ENCODE peak calls at places on chromosomes 16 and 17, in seven cellular contexts. N, G, Q, K, O, M and A are unnamed samples.

GRCh38 chr16:73616186-73616585 is 568.3 kb upstream of the ZFHX3 start:
- DNase-seq in N (no peak), G (no peak), Q (no peak), K (no peak), O (no peak), M (no peak), A (no peak)

GRCh38 chr17:83132251-83133081 is 53.1 kb downstream of the METRNL start:
- DNase-seq in N (no peak), G (no peak), Q (peak; percentile 59), K (peak; percentile 43), O (no peak), M (no peak), A (no peak)

GRCh38 chr16:49556252-49557069 is 182.9 kb downstream of the C16orf78 start:
- DNase-seq in N (peak; percentile 57), G (peak; percentile 35), Q (no peak), K (peak; percentile 82), O (no peak), M (no peak), A (peak; percentile 56)

GRCh38 chr16:1038932-1039331 is 33.6 kb upstream of the SSTR5 start:
- DNase-seq in N (no peak), G (no peak), Q (peak; percentile 2), K (no peak), O (no peak), M (no peak), A (no peak)

GRCh38 chr16:21646721-21647561 is 5.5 kb downstream of the IGSF6 start:
- DNase-seq in N (peak; percentile 86), G (no peak), Q (no peak), K (no peak), O (no peak), M (peak; percentile 66), A (no peak)

GRCh38 chr17:60325730-60326524 is 66.0 kb downstream of the USP32 start:
- DNase-seq in N (no peak), G (no peak), Q (no peak), K (no peak), O (no peak), M (peak; percentile 53), A (no peak)

GRCh38 chr16:89022051-89022836 is 45.2 kb upstream of the CBFA2T3 start:
- DNase-seq in N (no peak), G (no peak), Q (no peak), K (peak; percentile 52), O (no peak), M (no peak), A (no peak)

GRCh38 chr17:27386206-27387075 is 69.8 kb upstream of the KSR1 start:
- DNase-seq in N (no peak), G (no peak), Q (no peak), K (peak; percentile 30), O (no peak), M (no peak), A (no peak)

GRCh38 chr17:18985475-18985874 is 19.1 kb downstream of the FAM83G start:
- DNase-seq in N (no peak), G (no peak), Q (no peak), K (no peak), O (no peak), M (peak; percentile 14), A (no peak)

GRCh38 chr16:1105888-1106620 is 10.0 kb upstream of the C1QTNF8 start:
- DNase-seq in N (peak; percentile 48), G (peak; percentile 33), Q (peak; percentile 71), K (peak; percentile 92), O (peak; percentile 10), M (peak; percentile 58), A (peak; percentile 20)

GRCh38 chr16:23823475-23824407 is 12.0 kb upstream of the PRKCB start:
- DNase-seq in N (no peak), G (no peak), Q (no peak), K (peak; percentile 59), O (no peak), M (no peak), A (no peak)

GRCh38 chr17:82791532-82791931 is 39.7 kb downstream of the TBCD start:
- DNase-seq in N (peak; percentile 94), G (peak; percentile 98), Q (no peak), K (no peak), O (peak; percentile 77), M (no peak), A (peak; percentile 93)

GRCh38 chr16:1979271-1980025 is 1.8 kb downstream of the NOXO1 start:
- DNase-seq in N (no peak), G (no peak), Q (no peak), K (peak; percentile 89), O (no peak), M (peak; percentile 91), A (no peak)

GRCh38 chr17:29622337-29623282 is at the start of gene CORO6:
- DNase-seq in N (peak; percentile 55), G (peak; percentile 23), Q (peak; percentile 76), K (peak; percentile 97), O (no peak), M (peak; percentile 32), A (no peak)

GRCh38 chr17:17681187-17681743 is at the start of gene RAI1:
- DNase-seq in N (peak; percentile 85), G (peak; percentile 79), Q (peak; percentile 81), K (peak; percentile 91), O (peak; percentile 56), M (peak; percentile 68), A (no peak)

GRCh38 chr16:63361032-63361624 is 1324.9 kb upstream of the CDH8 start:
- DNase-seq in N (peak; percentile 68), G (peak; percentile 66), Q (no peak), K (peak; percentile 52), O (peak; percentile 20), M (peak; percentile 54), A (peak; percentile 57)

GRCh38 chr16:57863434-57864160 is 61.3 kb upstream of the KIFC3 start:
- DNase-seq in N (peak; percentile 79), G (peak; percentile 79), Q (peak; percentile 41), K (peak; percentile 88), O (peak; percentile 45), M (peak; percentile 83), A (peak; percentile 74)

GRCh38 chr17:81453712-81454111 is 58.5 kb downstream of the BAHCC1 start:
- DNase-seq in N (no peak), G (no peak), Q (no peak), K (no peak), O (no peak), M (no peak), A (no peak)

GRCh38 chr17:10294162-10294561 is 78.6 kb downstream of the MYH13 start:
- DNase-seq in N (no peak), G (no peak), Q (no peak), K (no peak), O (no peak), M (no peak), A (no peak)

GRCh38 chr17:10290046-10290445 is 82.8 kb downstream of the MYH13 start:
- DNase-seq in N (no peak), G (no peak), Q (peak; percentile 21), K (peak; percentile 33), O (no peak), M (no peak), A (no peak)

GRCh38 chr17:10295728-10296343 is 77.0 kb downstream of the MYH13 start:
- DNase-seq in N (peak; percentile 75), G (peak; percentile 33), Q (peak; percentile 21), K (peak; percentile 94), O (no peak), M (peak; percentile 51), A (peak; percentile 7)

GRCh38 chr17:10297691-10298090 is 75.1 kb downstream of the MYH13 start:
- DNase-seq in N (no peak), G (no peak), Q (no peak), K (no peak), O (no peak), M (no peak), A (no peak)

DNA sequence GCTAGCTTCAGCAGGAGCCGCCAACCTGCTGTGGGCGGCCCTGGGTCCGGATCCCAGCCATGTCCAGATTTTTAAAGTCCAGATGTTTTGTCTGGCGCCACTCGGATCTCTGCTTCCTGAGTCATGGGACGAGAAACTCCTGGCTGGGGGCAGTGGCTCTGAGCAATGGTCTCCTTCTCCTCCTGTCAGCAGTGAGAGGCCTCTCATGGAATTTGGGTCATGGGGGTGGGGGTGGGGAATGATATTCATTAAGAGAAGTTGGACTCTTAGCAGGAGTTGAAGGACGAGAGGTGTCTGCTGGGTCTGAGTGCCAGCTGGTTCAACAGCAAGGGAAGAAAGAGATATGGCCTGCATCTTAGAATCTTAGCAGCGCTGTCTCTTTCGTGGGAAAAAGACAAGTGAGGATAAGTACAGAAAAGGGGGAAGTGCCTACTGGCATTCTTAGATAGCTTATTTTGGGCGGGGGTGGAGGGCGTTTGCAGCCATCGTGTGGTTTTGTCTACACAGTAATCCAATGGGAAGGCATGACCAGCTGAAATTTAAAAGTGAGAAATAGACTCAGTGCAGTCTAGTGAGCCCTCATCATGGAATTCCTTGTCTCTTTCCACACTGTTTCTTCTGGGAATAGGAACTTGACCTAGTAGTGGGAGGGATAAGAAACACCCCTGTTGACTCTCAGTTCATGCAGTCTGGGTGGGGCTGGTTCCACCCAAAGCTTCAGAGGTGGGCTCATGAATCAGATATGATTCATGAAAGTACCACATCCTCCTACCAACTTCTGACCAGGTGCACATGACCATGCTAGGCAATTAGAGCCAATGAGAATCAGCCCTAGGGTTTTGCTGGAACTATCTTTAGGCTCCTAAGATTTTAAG is 80.5 kb downstream of the MYH13 start:
- DNase-seq in N (peak; percentile 38), G (peak; percentile 26), Q (peak; percentile 41), K (peak; percentile 53), O (no peak), M (no peak), A (no peak)
- H3K27ac ChIP-seq in N (no peak overlapping the region), G (no peak overlapping the region), Q (peak overlapping the region; percentile 38), K (no peak overlapping the region), O (no peak overlapping the region), M (no peak overlapping the region), A (no peak overlapping the region)

GRCh38 chr16:53695070-53695469 is 8.6 kb downstream of the RPGRIP1L start:
- DNase-seq in N (peak; percentile 36), G (peak; percentile 93), Q (no peak), K (no peak), O (peak; percentile 42), M (no peak), A (peak; percentile 68)
- H3K27me3 ChIP-seq in N (no peaks in the 10 kb centered on the region), G (no peaks in the 10 kb centered on the region), Q (no peaks in the 10 kb centered on the region), K (no peaks in the 10 kb centered on the region), O (no peaks in the 10 kb centered on the region), M (no peaks in the 10 kb centered on the region), A (no peaks in the 10 kb centered on the region)

DNA sequence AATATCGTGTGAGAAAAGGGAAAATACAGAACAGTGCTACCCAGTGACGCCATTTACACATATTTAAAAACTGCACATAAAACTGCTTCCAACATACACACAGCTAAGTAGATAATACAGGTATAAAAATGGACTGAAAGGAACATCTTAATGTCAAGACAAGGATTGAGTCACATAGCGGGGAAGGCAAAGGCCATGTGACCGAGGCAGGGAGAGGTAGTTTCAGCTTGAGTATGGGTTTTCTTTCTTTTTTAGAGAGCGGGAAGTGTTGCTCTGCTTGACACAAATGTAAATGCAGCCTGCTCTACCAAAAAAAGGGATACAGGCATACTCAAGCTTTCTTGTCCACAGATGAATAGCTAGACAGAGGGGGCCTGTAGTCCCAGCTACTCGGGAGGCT is 46.5 kb downstream of the SDR42E1 start:
- DNase-seq in N (no peak), G (no peak), Q (no peak), K (no peak), O (no peak), M (no peak), A (no peak)
- H3K4me3 ChIP-seq in N (no peak overlapping the region), G (no peak overlapping the region), Q (no peak overlapping the region), K (no peak overlapping the region), O (no peak overlapping the region), M (no peak overlapping the region), A (no peak overlapping the region)

DNA sequence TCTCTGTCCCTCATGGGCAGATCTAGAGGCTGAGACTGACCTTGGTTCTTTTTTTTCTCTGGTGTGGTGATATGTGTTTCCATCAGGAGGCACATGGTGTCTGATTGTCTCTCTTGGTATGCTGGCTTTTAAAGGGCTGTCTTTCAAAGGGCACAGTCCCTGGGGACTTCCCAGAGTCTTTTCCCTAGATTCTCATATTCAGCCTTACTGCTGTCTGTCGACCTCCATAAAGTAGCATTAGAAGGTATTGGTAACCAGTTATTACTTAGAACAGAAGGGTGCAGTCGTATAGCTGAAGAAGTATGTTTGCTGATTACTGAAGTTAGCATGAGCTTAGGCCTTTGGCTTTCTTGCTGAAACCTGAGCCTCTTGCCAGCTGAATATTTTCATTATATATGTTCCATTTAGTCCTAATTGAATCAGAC is 71.2 kb downstream of the WWP2 start:
- DNase-seq in N (peak; percentile 43), G (peak; percentile 51), Q (no peak), K (no peak), O (no peak), M (no peak), A (peak; percentile 28)
- H3K27ac ChIP-seq in N (peak overlapping the region; percentile 66), G (peak overlapping the region; percentile 48), Q (peak overlapping the region; percentile 37), K (no peak overlapping the region), O (no peak overlapping the region), M (no peak overlapping the region), A (no peak overlapping the region)